ENCODE peak calls at places on chromosomes 2 and 18, in five cellular contexts. One of them, this sample, is unnamed.

GRCh38 chr2:96159084-96159830 is 14.0 kb upstream of the DUSP2 start:
- DNase-seq in keratinocyte: no peak
- DNase-seq in stimulated activated CD4-positive, alpha-beta T cell treated with anti-CD3 and anti-CD28 coated beads, Interleukin-2, amount 100 ng/mL, for 4 hours: peak; percentile 52
- DNase-seq in fibroblast of gingiva: no peak
- DNase-seq in anterior cingulate cortex: no peak
- DNase-seq in this sample: no peak

GRCh38 chr2:172811027-172811426 is 75.4 kb downstream of the RAPGEF4 start:
- DNase-seq in keratinocyte: no peak
- DNase-seq in stimulated activated CD4-positive, alpha-beta T cell treated with anti-CD3 and anti-CD28 coated beads, Interleukin-2, amount 100 ng/mL, for 4 hours: no peak
- DNase-seq in fibroblast of gingiva: no peak
- DNase-seq in anterior cingulate cortex: peak; percentile 48
- DNase-seq in this sample: no peak

GRCh38 chr2:45170191-45170975 is 161.1 kb upstream of the SIX2 start:
- DNase-seq in keratinocyte: no peak
- DNase-seq in stimulated activated CD4-positive, alpha-beta T cell treated with anti-CD3 and anti-CD28 coated beads, Interleukin-2, amount 100 ng/mL, for 4 hours: no peak
- DNase-seq in fibroblast of gingiva: peak; percentile 85
- DNase-seq in anterior cingulate cortex: no peak
- DNase-seq in this sample: no peak

GRCh38 chr18:44696892-44697291 is 16.2 kb downstream of the SETBP1 start:
- DNase-seq in keratinocyte: no peak
- DNase-seq in stimulated activated CD4-positive, alpha-beta T cell treated with anti-CD3 and anti-CD28 coated beads, Interleukin-2, amount 100 ng/mL, for 4 hours: no peak
- DNase-seq in fibroblast of gingiva: no peak
- DNase-seq in anterior cingulate cortex: no peak
- DNase-seq in this sample: no peak

GRCh38 chr2:225008935-225009334 is 33.3 kb downstream of the DOCK10 start:
- DNase-seq in keratinocyte: no peak
- DNase-seq in stimulated activated CD4-positive, alpha-beta T cell treated with anti-CD3 and anti-CD28 coated beads, Interleukin-2, amount 100 ng/mL, for 4 hours: no peak
- DNase-seq in fibroblast of gingiva: no peak
- DNase-seq in anterior cingulate cortex: no peak
- DNase-seq in this sample: no peak

GRCh38 chr2:79771530-79771929 is 258.7 kb downstream of the CTNNA2 start:
- DNase-seq in keratinocyte: no peak
- DNase-seq in stimulated activated CD4-positive, alpha-beta T cell treated with anti-CD3 and anti-CD28 coated beads, Interleukin-2, amount 100 ng/mL, for 4 hours: no peak
- DNase-seq in fibroblast of gingiva: no peak
- DNase-seq in anterior cingulate cortex: no peak
- DNase-seq in this sample: no peak

GRCh38 chr2:224646242-224646846 is 61.2 kb upstream of the CUL3 start:
- DNase-seq in keratinocyte: no peak
- DNase-seq in stimulated activated CD4-positive, alpha-beta T cell treated with anti-CD3 and anti-CD28 coated beads, Interleukin-2, amount 100 ng/mL, for 4 hours: no peak
- DNase-seq in fibroblast of gingiva: peak; percentile 6
- DNase-seq in anterior cingulate cortex: no peak
- DNase-seq in this sample: no peak

GRCh38 chr2:221096651-221097567 is 475.2 kb downstream of the EPHA4 start:
- DNase-seq in keratinocyte: peak; percentile 49
- DNase-seq in stimulated activated CD4-positive, alpha-beta T cell treated with anti-CD3 and anti-CD28 coated beads, Interleukin-2, amount 100 ng/mL, for 4 hours: no peak
- DNase-seq in fibroblast of gingiva: no peak
- DNase-seq in anterior cingulate cortex: no peak
- DNase-seq in this sample: no peak

GRCh38 chr2:196372276-196372809 is 201.0 kb upstream of the STK17B start:
- DNase-seq in keratinocyte: no peak
- DNase-seq in stimulated activated CD4-positive, alpha-beta T cell treated with anti-CD3 and anti-CD28 coated beads, Interleukin-2, amount 100 ng/mL, for 4 hours: no peak
- DNase-seq in fibroblast of gingiva: no peak
- DNase-seq in anterior cingulate cortex: no peak
- DNase-seq in this sample: no peak

GRCh38 chr18:79883461-79884295 is 67.8 kb downstream of the SLC66A2 start:
- DNase-seq in keratinocyte: no peak
- DNase-seq in stimulated activated CD4-positive, alpha-beta T cell treated with anti-CD3 and anti-CD28 coated beads, Interleukin-2, amount 100 ng/mL, for 4 hours: no peak
- DNase-seq in fibroblast of gingiva: no peak
- DNase-seq in anterior cingulate cortex: no peak
- DNase-seq in this sample: no peak

GRCh38 chr18:37534627-37535026 is 31.0 kb downstream of the CELF4 start:
- DNase-seq in keratinocyte: no peak
- DNase-seq in stimulated activated CD4-positive, alpha-beta T cell treated with anti-CD3 and anti-CD28 coated beads, Interleukin-2, amount 100 ng/mL, for 4 hours: no peak
- DNase-seq in fibroblast of gingiva: no peak
- DNase-seq in anterior cingulate cortex: no peak
- DNase-seq in this sample: no peak

GRCh38 chr2:149797030-149797429 is 209.5 kb upstream of the MMADHC start:
- DNase-seq in keratinocyte: no peak
- DNase-seq in stimulated activated CD4-positive, alpha-beta T cell treated with anti-CD3 and anti-CD28 coated beads, Interleukin-2, amount 100 ng/mL, for 4 hours: no peak
- DNase-seq in fibroblast of gingiva: no peak
- DNase-seq in anterior cingulate cortex: no peak
- DNase-seq in this sample: no peak

GRCh38 chr2:88212251-88212790 is 42.2 kb downstream of the THNSL2 start:
- DNase-seq in keratinocyte: no peak
- DNase-seq in stimulated activated CD4-positive, alpha-beta T cell treated with anti-CD3 and anti-CD28 coated beads, Interleukin-2, amount 100 ng/mL, for 4 hours: no peak
- DNase-seq in fibroblast of gingiva: no peak
- DNase-seq in anterior cingulate cortex: no peak
- DNase-seq in this sample: no peak

GRCh38 chr2:144006139-144006538 is 513.8 kb downstream of the ZEB2 start:
- DNase-seq in keratinocyte: no peak
- DNase-seq in stimulated activated CD4-positive, alpha-beta T cell treated with anti-CD3 and anti-CD28 coated beads, Interleukin-2, amount 100 ng/mL, for 4 hours: no peak
- DNase-seq in fibroblast of gingiva: no peak
- DNase-seq in anterior cingulate cortex: no peak
- DNase-seq in this sample: no peak